ENCODE peak calls at places on chromosomes 7 and 10, in eight cellular contexts. Z, Q, M, O, G, N, U and P are unnamed samples.

GRCh38 chr10:114470956-114471905 is 66.9 kb upstream of the AFAP1L2 start:
- DNase-seq in Z (peak), Q (peak), M (no peak), O (peak), G (peak), N (peak), U (peak), P (peak)

GRCh38 chr7:140696024-140696678 is 357 bp upstream of the NDUFB2 start:
- DNase-seq in Z (peak), Q (peak), M (no peak), O (peak), G (peak), N (peak), U (peak), P (peak)

GRCh38 chr7:66043681-66044497 is 31.7 kb upstream of the ASL start:
- DNase-seq in Z (peak), Q (no peak), M (no peak), O (peak), G (no peak), N (no peak), U (no peak), P (no peak)

GRCh38 chr7:79876769-79877362 is 257.8 kb upstream of the GNAI1 start:
- DNase-seq in Z (peak), Q (no peak), M (no peak), O (no peak), G (peak), N (no peak), U (no peak), P (peak)

GRCh38 chr7:157579425-157579824 is 242.6 kb downstream of the DNAJB6 start:
- DNase-seq in Z (no peak), Q (no peak), M (no peak), O (no peak), G (no peak), N (no peak), U (no peak), P (no peak)

GRCh38 chr7:121437470-121437869 is 41.4 kb upstream of the FAM3C start:
- DNase-seq in Z (no peak), Q (no peak), M (no peak), O (no peak), G (no peak), N (no peak), U (no peak), P (no peak)

GRCh38 chr7:45876519-45876918 is 3.6 kb upstream of the CCDC201 start:
- DNase-seq in Z (no peak), Q (no peak), M (no peak), O (no peak), G (no peak), N (no peak), U (no peak), P (no peak)

GRCh38 chr10:120336910-120337540 is 120.0 kb upstream of the PLPP4 start:
- DNase-seq in Z (peak), Q (peak), M (peak), O (peak), G (peak), N (peak), U (peak), P (peak)

GRCh38 chr7:51789494-51789893 is 472.9 kb upstream of the COBL start:
- DNase-seq in Z (no peak), Q (no peak), M (no peak), O (no peak), G (no peak), N (peak), U (no peak), P (no peak)

GRCh38 chr7:2156756-2157472 is 75.8 kb downstream of the MAD1L1 start:
- DNase-seq in Z (no peak), Q (no peak), M (no peak), O (no peak), G (no peak), N (no peak), U (no peak), P (no peak)

GRCh38 chr10:16856567-16856966 is 39.3 kb upstream of the RSU1 start:
- DNase-seq in Z (no peak), Q (no peak), M (no peak), O (no peak), G (peak), N (peak), U (no peak), P (no peak)

GRCh38 chr10:1107679-1108078 is 51.5 kb downstream of the WDR37 start:
- DNase-seq in Z (no peak), Q (no peak), M (peak), O (no peak), G (no peak), N (no peak), U (no peak), P (no peak)

GRCh38 chr7:132654150-132654549 is 77.9 kb upstream of the PLXNA4 start:
- DNase-seq in Z (no peak), Q (no peak), M (no peak), O (peak), G (no peak), N (no peak), U (no peak), P (no peak)

GRCh38 chr10:71447676-71448075 is 51.0 kb downstream of the CDH23 start:
- DNase-seq in Z (no peak), Q (no peak), M (no peak), O (no peak), G (no peak), N (no peak), U (no peak), P (no peak)

GRCh38 chr10:93379366-93380042 is 102.6 kb downstream of the MYOF start:
- DNase-seq in Z (peak), Q (no peak), M (no peak), O (no peak), G (peak), N (no peak), U (no peak), P (peak)

GRCh38 chr7:6399351-6399750 is 48.4 kb downstream of the DAGLB start:
- DNase-seq in Z (no peak), Q (no peak), M (no peak), O (no peak), G (no peak), N (no peak), U (no peak), P (no peak)

GRCh38 chr7:2544541-2545188 is 10.7 kb downstream of the BRAT1 start:
- DNase-seq in Z (no peak), Q (no peak), M (no peak), O (no peak), G (no peak), N (no peak), U (no peak), P (no peak)

GRCh38 chr10:44982496-44982895 is 3.9 kb upstream of the DEPP1 start:
- DNase-seq in Z (no peak), Q (no peak), M (no peak), O (no peak), G (no peak), N (no peak), U (no peak), P (no peak)

GRCh38 chr7:141356096-141356495 is 195.1 kb upstream of the AGK start:
- DNase-seq in Z (peak), Q (no peak), M (no peak), O (no peak), G (no peak), N (no peak), U (no peak), P (no peak)

GRCh38 chr10:75433216-75433615 is 1.8 kb downstream of the LRMDA start:
- DNase-seq in Z (no peak), Q (no peak), M (no peak), O (no peak), G (no peak), N (no peak), U (no peak), P (no peak)

GRCh38 chr10:96359616-96360015 is 814 bp upstream of the OPALIN start:
- DNase-seq in Z (no peak), Q (no peak), M (no peak), O (no peak), G (no peak), N (no peak), U (no peak), P (no peak)

GRCh38 chr10:62911210-62911963 is 95.2 kb upstream of the EGR2 start:
- DNase-seq in Z (no peak), Q (no peak), M (no peak), O (no peak), G (no peak), N (no peak), U (no peak), P (no peak)

GRCh38 chr7:87534072-87534471 is 58.6 kb upstream of the ABCB4 start:
- DNase-seq in Z (no peak), Q (no peak), M (no peak), O (no peak), G (no peak), N (no peak), U (no peak), P (no peak)

GRCh38 chr7:74019149-74019548 is 8.8 kb upstream of the ELN start:
- DNase-seq in Z (no peak), Q (no peak), M (no peak), O (no peak), G (no peak), N (no peak), U (no peak), P (no peak)

GRCh38 chr7:116955340-116955739 is 2.0 kb downstream of the ST7 start:
- DNase-seq in Z (no peak), Q (no peak), M (no peak), O (no peak), G (no peak), N (no peak), U (no peak), P (no peak)